ENCODE peak calls at places on chromosome 11, in seven cellular contexts. N, J, P, T, S, R and F are unnamed samples.

GRCh38 chr11:61193596-61193995 is 9.7 kb upstream of the PGA3 start:
- DNase-seq in P (no peak), T (no peak), N (no peak), R (peak; percentile 45), J (no peak), S (no peak), F (no peak)

GRCh38 chr11:72430743-72431570 is 3.4 kb downstream of the CLPB start:
- DNase-seq in P (no peak), R (peak; percentile 74), T (peak; percentile 66), J (peak; percentile 52), S (no peak), N (no peak), F (no peak)

GRCh38 chr11:105986554-105986953 is 35.5 kb downstream of the MSANTD4 start:
- DNase-seq in N (no peak), S (no peak), R (no peak), P (no peak), J (no peak), T (no peak), F (no peak)

GRCh38 chr11:22304337-22304961 is 33.7 kb upstream of the SLC17A6 start:
- DNase-seq in R (peak; percentile 44), N (no peak), P (no peak), S (peak; percentile 18), T (peak; percentile 12), J (peak; percentile 34), F (peak; percentile 32)

GRCh38 chr11:67635231-67635521 is 4.4 kb downstream of the TBX10 start:
- DNase-seq in P (no peak), N (no peak), T (no peak), S (no peak), R (no peak), J (no peak), F (no peak)

GRCh38 chr11:31141804-31142203 is 227.7 kb downstream of the DCDC1 start:
- DNase-seq in R (no peak), T (no peak), P (no peak), J (no peak), S (no peak), N (no peak), F (no peak)

GRCh38 chr11:69297225-69297925 is 3.4 kb downstream of the MYEOV start:
- DNase-seq in T (peak; percentile 89), J (peak; percentile 98), S (peak; percentile 97), N (peak; percentile 31), P (peak; percentile 91), R (peak; percentile 89), F (peak; percentile 84)

GRCh38 chr11:16920559-16920958 is 93.7 kb downstream of the PLEKHA7 start:
- DNase-seq in R (no peak), P (no peak), N (no peak), S (no peak), J (no peak), T (no peak), F (no peak)

GRCh38 chr11:129460714-129461113 is 85.1 kb downstream of the BARX2 start:
- DNase-seq in J (no peak), S (no peak), R (no peak), N (no peak), P (no peak), T (peak; percentile 53), F (no peak)

GRCh38 chr11:120296554-120296953 is 28.5 kb upstream of the TLCD5 start:
- DNase-seq in R (no peak), P (no peak), S (no peak), J (no peak), N (no peak), T (no peak), F (no peak)

GRCh38 chr11:121841487-121842167 is 274.4 kb downstream of the BLID start:
- DNase-seq in T (peak; percentile 4), N (no peak), P (no peak), R (no peak), J (peak; percentile 79), S (no peak), F (no peak)

GRCh38 chr11:134533511-134533910 is 121.5 kb upstream of the B3GAT1 start:
- DNase-seq in R (no peak), P (no peak), N (no peak), J (no peak), T (no peak), S (no peak), F (no peak)

GRCh38 chr11:17014774-17015638 is 792 bp upstream of the PLEKHA7 start:
- DNase-seq in P (no peak), T (peak; percentile 65), S (peak; percentile 75), J (peak; percentile 50), N (no peak), R (peak; percentile 82), F (no peak)

GRCh38 chr11:95148938-95149337 is 59.3 kb downstream of the ENDOD1 start:
- DNase-seq in J (no peak), S (no peak), T (no peak), N (no peak), P (no peak), R (no peak), F (no peak)

GRCh38 chr11:120977470-120977869 is 46.4 kb upstream of the TBCEL start:
- DNase-seq in S (no peak), R (no peak), T (no peak), N (no peak), J (no peak), P (no peak), F (no peak)

GRCh38 chr11:104127828-104128227 is 36.1 kb downstream of the PDGFD start:
- DNase-seq in N (no peak), S (no peak), P (no peak), T (no peak), R (no peak), J (no peak), F (no peak)

DNA sequence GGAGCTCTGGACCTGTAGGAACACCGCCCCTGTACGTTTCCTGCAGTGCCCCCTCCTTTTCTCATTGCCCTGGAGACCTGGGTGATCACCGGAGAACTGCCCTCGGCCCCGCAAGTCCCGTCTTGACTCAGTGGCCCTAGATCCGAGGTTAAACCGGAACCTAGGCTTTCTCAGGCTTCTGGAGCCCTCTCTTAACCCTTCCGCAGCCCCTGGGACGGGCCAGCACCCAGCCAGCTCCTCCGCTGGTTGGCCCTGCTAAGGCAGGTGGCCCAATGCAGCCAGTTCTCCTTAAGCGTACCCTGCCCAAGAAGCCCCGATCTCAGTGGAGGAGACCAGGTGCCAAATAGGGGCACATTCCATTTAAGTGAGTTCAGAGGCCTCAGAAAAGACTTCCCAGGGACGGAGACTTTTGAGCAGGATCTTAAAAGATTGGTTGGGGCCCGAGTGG is 771 bp downstream of the NLRX1 start:
- DNase-seq in T (peak; percentile 37), S (peak; percentile 53), P (no peak), J (peak; percentile 48), N (peak; percentile 75), R (no peak), F (no peak)
- TF ChIP-seq POLR2AphosphoS5 in T (no peak), S (no peak), P (peak; percentile 5), J (no peak), N (peak; percentile 61), R (no peak), F (no peak)

DNA sequence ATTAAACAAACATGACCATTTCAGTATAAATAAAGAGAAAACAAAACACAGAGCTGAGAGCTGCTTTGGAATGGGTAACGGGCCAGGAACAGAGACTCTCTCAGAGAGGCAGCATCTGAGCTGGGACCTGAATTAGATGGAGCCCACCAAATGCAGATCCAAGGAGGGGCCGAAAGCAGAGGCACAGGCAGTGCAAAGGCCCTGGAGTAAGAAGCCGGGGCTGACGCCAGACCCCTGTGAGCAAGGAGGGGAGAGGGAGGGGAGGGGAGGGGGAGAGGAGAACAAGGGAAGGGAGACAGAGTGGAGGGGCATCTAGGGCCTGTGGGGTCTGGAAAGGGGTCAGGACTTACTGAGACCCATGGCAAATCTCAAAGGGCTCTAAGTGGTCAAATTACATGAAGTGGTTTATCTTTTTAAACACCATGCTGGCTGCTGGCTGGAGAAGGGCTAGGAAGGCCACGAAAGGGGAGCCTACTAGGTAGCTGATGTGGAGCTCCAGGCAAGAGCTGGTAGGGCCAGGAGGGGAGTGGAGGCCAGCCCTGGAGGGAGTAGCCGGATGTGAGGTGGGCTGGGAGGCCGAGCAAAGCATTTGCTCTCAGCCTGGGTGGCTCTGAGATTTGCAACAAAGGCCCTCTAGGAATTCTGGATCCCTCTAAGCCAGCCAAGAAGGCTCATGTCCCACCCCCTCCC is 3.2 kb downstream of the OSBPL5 start:
- DNase-seq in P (no peak), N (no peak), R (peak; percentile 9), J (no peak), T (no peak), S (no peak), F (no peak)
- H3K27ac ChIP-seq in P (no peak overlapping the region), N (no peak overlapping the region), R (no peak overlapping the region), J (no peak overlapping the region), T (no peak overlapping the region), S (no peak overlapping the region), F (no peak overlapping the region)

GRCh38 chr11:91624021-91624420 is 600.6 kb upstream of the FAT3 start:
- DNase-seq in T (no peak), P (no peak), R (no peak), N (no peak), J (no peak), S (no peak), F (no peak)
- H3K9ac ChIP-seq in T (no peak overlapping the region), P (no peak overlapping the region), R (no peak overlapping the region), N (no peak overlapping the region), J (no peak overlapping the region), S (no peak overlapping the region), F (no peak overlapping the region)

DNA sequence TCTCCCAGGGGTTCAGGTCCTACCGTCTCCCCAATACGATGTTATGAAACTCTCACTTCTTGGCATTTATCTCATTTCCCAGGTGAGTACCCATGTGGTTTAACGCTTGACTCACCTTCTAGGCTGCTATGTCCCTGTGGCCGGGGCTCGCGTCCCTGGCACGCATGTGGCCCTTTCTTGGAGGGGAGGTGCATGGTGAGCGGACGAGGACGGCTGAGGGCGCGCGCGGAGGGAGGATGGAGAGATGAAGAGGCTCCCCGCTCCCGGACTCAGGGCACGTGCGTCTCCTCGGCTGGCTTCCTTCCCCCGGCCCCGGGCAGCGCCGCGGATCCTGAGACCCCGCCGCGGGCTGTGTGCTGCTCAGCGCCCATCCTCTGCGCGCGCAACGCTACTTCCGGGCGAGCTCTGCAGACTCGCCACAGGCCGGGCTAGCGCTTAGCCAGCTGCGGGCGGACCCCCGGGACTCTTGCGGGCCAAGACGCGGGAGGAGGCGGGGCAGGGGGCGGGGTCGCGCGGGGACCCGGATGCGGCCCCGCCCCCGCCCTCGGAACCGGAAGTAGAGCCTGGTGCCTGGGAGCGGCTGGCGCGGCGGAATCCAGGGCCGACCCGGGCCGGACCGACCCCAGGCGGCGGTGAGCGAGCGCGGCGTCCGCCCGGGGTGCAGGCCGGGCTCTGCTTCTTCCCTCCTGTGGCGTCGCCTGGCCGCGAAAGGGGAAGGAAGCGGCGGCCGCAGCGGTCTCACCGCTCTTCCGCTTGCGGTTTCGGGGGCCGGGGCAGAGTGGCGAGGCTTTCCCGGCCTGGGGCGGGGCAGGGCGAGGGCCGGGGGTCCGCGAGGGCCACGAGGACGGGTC is at the start of gene CTTN:
- DNase-seq in P (peak; percentile 24), R (peak; percentile 99), N (peak; percentile 80), T (peak; percentile 79), J (peak; percentile 87), S (peak; percentile 71), F (peak; percentile 10)
- TF ChIP-seq POLR2AphosphoS5 in P (no peak), R (peak; percentile 55), N (peak; percentile 64), T (peak; percentile 80), J (peak; percentile 64), S (peak; percentile 78), F (peak; percentile 90)

DNA sequence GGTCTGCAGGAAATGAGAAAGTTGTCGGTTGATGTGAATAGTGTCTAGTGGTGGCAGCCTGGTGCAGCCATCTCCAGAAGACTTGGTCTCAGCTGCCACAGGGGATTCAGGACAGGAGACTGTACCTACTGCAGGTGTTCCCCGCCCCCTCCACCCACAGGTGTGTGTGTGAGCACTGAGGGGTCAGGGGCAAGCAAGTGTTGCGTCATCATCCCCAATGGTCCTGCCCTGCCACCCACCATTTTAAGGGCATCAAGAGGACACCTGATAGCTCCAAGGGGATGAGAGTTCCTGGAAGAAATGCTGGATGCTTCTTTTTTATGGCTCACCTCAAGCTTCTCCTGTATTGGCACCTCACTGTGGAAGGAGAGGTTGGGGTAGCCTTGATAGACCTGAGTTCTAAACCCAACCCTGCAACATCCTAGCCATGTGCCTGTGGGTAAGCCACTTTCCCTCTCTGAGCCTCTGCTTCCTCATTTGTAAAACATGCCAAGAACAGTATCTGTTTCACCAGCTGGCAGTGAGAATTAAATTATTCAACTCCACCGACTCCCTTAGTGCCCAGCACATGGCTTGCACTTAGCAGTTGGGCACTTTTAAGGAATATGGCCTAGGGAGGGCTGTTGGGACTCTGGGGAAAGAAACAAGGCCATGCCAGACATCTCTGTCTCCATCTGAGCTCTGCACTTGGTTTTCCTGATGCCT is 6.1 kb downstream of the C11orf91 start:
- DNase-seq in S (no peak), J (no peak), N (no peak), P (no peak), T (no peak), R (peak; percentile 41), F (no peak)
- H3K27ac ChIP-seq in S (no peak overlapping the region), J (peak overlapping the region; percentile 27), N (no peak overlapping the region), P (no peak overlapping the region), T (peak overlapping the region; percentile 61), R (peak overlapping the region; percentile 60), F (no peak overlapping the region)